ENCODE peak calls at places on chromosomes 11 and 22, in four cellular contexts. One of them, this sample, is unnamed.

GRCh38 chr22:30435674-30436126 is 10.1 kb downstream of the MTFP1 start:
- DNase-seq in stimulated activated CD4-positive, alpha-beta T cell treated with anti-CD3 and anti-CD28 coated beads, TNF-alpha, amount 100 ng/mL, for 4 hours: peak; percentile 52
- DNase-seq in upper lobe of right lung: no peak
- DNase-seq in hepatic stellate cell: no peak
- DNase-seq in this sample: no peak

GRCh38 chr11:8252946-8253345 is 10.7 kb downstream of the LMO1 start:
- DNase-seq in hepatic stellate cell: no peak
- DNase-seq in stimulated activated CD4-positive, alpha-beta T cell treated with anti-CD3 and anti-CD28 coated beads, TNF-alpha, amount 100 ng/mL, for 4 hours: no peak
- DNase-seq in upper lobe of right lung: peak; percentile 34
- DNase-seq in this sample: no peak

GRCh38 chr11:31810779-31811647 is at the start of gene PAX6:
- DNase-seq in upper lobe of right lung: no peak
- DNase-seq in hepatic stellate cell: no peak
- DNase-seq in stimulated activated CD4-positive, alpha-beta T cell treated with anti-CD3 and anti-CD28 coated beads, TNF-alpha, amount 100 ng/mL, for 4 hours: no peak
- DNase-seq in this sample: no peak

GRCh38 chr11:65703846-65704245 is 8.2 kb upstream of the KAT5 start:
- DNase-seq in upper lobe of right lung: no peak
- DNase-seq in hepatic stellate cell: no peak
- DNase-seq in stimulated activated CD4-positive, alpha-beta T cell treated with anti-CD3 and anti-CD28 coated beads, TNF-alpha, amount 100 ng/mL, for 4 hours: no peak
- DNase-seq in this sample: no peak

GRCh38 chr11:14026961-14027360 is 64.4 kb downstream of the SPON1 start:
- DNase-seq in hepatic stellate cell: no peak
- DNase-seq in upper lobe of right lung: no peak
- DNase-seq in stimulated activated CD4-positive, alpha-beta T cell treated with anti-CD3 and anti-CD28 coated beads, TNF-alpha, amount 100 ng/mL, for 4 hours: no peak
- DNase-seq in this sample: no peak

GRCh38 chr11:70763606-70764005 is 365.3 kb downstream of the CTTN start:
- DNase-seq in hepatic stellate cell: peak; percentile 50
- DNase-seq in stimulated activated CD4-positive, alpha-beta T cell treated with anti-CD3 and anti-CD28 coated beads, TNF-alpha, amount 100 ng/mL, for 4 hours: no peak
- DNase-seq in upper lobe of right lung: peak; percentile 43
- DNase-seq in this sample: no peak

GRCh38 chr11:1070594-1071462 is 3.8 kb upstream of the MUC2 start:
- DNase-seq in upper lobe of right lung: peak; percentile 40
- DNase-seq in stimulated activated CD4-positive, alpha-beta T cell treated with anti-CD3 and anti-CD28 coated beads, TNF-alpha, amount 100 ng/mL, for 4 hours: no peak
- DNase-seq in hepatic stellate cell: no peak
- DNase-seq in this sample: no peak

GRCh38 chr11:130165601-130166456 is 6.2 kb downstream of the ST14 start:
- DNase-seq in stimulated activated CD4-positive, alpha-beta T cell treated with anti-CD3 and anti-CD28 coated beads, TNF-alpha, amount 100 ng/mL, for 4 hours: no peak
- DNase-seq in upper lobe of right lung: no peak
- DNase-seq in hepatic stellate cell: no peak
- DNase-seq in this sample: no peak

GRCh38 chr11:45659031-45659817 is 6.2 kb downstream of the CHST1 start:
- DNase-seq in hepatic stellate cell: no peak
- DNase-seq in stimulated activated CD4-positive, alpha-beta T cell treated with anti-CD3 and anti-CD28 coated beads, TNF-alpha, amount 100 ng/mL, for 4 hours: no peak
- DNase-seq in upper lobe of right lung: peak; percentile 48
- DNase-seq in this sample: no peak

GRCh38 chr11:623349-623869 is 1.3 kb downstream of the CDHR5 start:
- DNase-seq in hepatic stellate cell: no peak
- DNase-seq in upper lobe of right lung: no peak
- DNase-seq in stimulated activated CD4-positive, alpha-beta T cell treated with anti-CD3 and anti-CD28 coated beads, TNF-alpha, amount 100 ng/mL, for 4 hours: no peak
- DNase-seq in this sample: peak; percentile 8

GRCh38 chr11:1652778-1653540 is 23.4 kb downstream of the KRTAP5-5 start:
- DNase-seq in upper lobe of right lung: peak; percentile 88
- DNase-seq in stimulated activated CD4-positive, alpha-beta T cell treated with anti-CD3 and anti-CD28 coated beads, TNF-alpha, amount 100 ng/mL, for 4 hours: peak; percentile 52
- DNase-seq in hepatic stellate cell: peak; percentile 91
- DNase-seq in this sample: peak; percentile 85

GRCh38 chr11:78190871-78191538 is 2.3 kb downstream of the USP35 start:
- DNase-seq in stimulated activated CD4-positive, alpha-beta T cell treated with anti-CD3 and anti-CD28 coated beads, TNF-alpha, amount 100 ng/mL, for 4 hours: no peak
- DNase-seq in hepatic stellate cell: no peak
- DNase-seq in upper lobe of right lung: no peak
- DNase-seq in this sample: no peak